ENCODE peak calls at places on chromosomes 13 and 19, in eight cellular contexts. D is stimulated activated CD4-positive, alpha-beta T cell treated with anti-CD3 and anti-CD28 coated beads, Interleukin-12 subunit alpha, Interleukin-12 subunit beta, amount 100 ng/mL, for 4 hours; M is hippocampal formation; B is NCI-H2081; T is neural crest cell; Y is activated CD4-positive, alpha-beta T cell treated with anti-CD3 and anti-CD28 coated beads for 48 hours; W is amniotic stem cell; G is sciatic nerve. O is an unnamed sample.

GRCh38 chr13:32538234-32538620 is 368 bp downstream of the N4BP2L2 start:
- DNase-seq in Y (no peak), B (no peak), M (no peak), D (peak; percentile 47), G (peak; percentile 67), W (no peak), T (peak; percentile 14), O (no peak)

GRCh38 chr19:28466107-28467045 is 746.6 kb downstream of the UQCRFS1 start:
- DNase-seq in D (peak; percentile 62), M (no peak), Y (peak; percentile 80), G (peak; percentile 80), W (no peak), B (no peak), T (peak; percentile 78), O (peak; percentile 32)

GRCh38 chr19:21468791-21469190 is 36.6 kb upstream of the ZNF429 start:
- DNase-seq in D (no peak), W (no peak), B (no peak), G (no peak), M (no peak), Y (no peak), T (no peak), O (no peak)

GRCh38 chr19:41244117-41244516 is 20.1 kb upstream of the HNRNPUL1 start:
- DNase-seq in M (no peak), Y (no peak), G (no peak), T (no peak), W (no peak), B (no peak), D (no peak), O (no peak)

GRCh38 chr19:3110126-3110825 is 16.1 kb downstream of the GNA11 start:
- DNase-seq in B (no peak), M (no peak), Y (no peak), W (no peak), D (no peak), T (no peak), G (no peak), O (no peak)

GRCh38 chr19:4877753-4878490 is 10.5 kb upstream of the PLIN3 start:
- DNase-seq in G (no peak), T (no peak), D (no peak), Y (no peak), B (no peak), M (peak; percentile 86), W (no peak), O (peak; percentile 91)

GRCh38 chr19:36573948-36574726 is 1.0 kb upstream of the ZNF529 start:
- DNase-seq in B (no peak), W (no peak), T (no peak), Y (no peak), M (no peak), D (no peak), G (no peak), O (no peak)

GRCh38 chr13:87274209-87274819 is 396.9 kb upstream of the SLITRK5 start:
- DNase-seq in W (no peak), D (no peak), Y (peak; percentile 39), T (peak; percentile 53), G (no peak), M (peak; percentile 14), B (peak; percentile 58), O (peak; percentile 40)

GRCh38 chr13:109611912-109612691 is 174.3 kb downstream of the IRS2 start:
- DNase-seq in T (no peak), B (no peak), M (no peak), Y (no peak), D (no peak), W (no peak), G (no peak), O (no peak)

GRCh38 chr13:77994166-77994565 is 75.5 kb upstream of the EDNRB start:
- DNase-seq in G (no peak), W (no peak), Y (no peak), B (no peak), D (no peak), M (no peak), T (no peak), O (no peak)

GRCh38 chr19:1247747-1248453 is 483 bp upstream of the MIDN start:
- DNase-seq in G (peak; percentile 86), W (no peak), D (peak; percentile 64), M (no peak), T (no peak), Y (peak; percentile 74), B (no peak), O (peak; percentile 51)

GRCh38 chr13:20828540-20829364 is 55.0 kb upstream of the EEF1AKMT1 start:
- DNase-seq in B (peak; percentile 47), M (peak; percentile 68), W (peak; percentile 46), D (no peak), T (peak; percentile 14), Y (peak; percentile 32), G (no peak), O (peak; percentile 83)

GRCh38 chr19:39209196-39209595 is 5.1 kb upstream of the SYCN start:
- DNase-seq in W (no peak), G (no peak), D (no peak), M (no peak), T (no peak), B (no peak), Y (no peak), O (no peak)

GRCh38 chr13:60370343-60370742 is 26.7 kb upstream of the TDRD3 start:
- DNase-seq in Y (peak; percentile 11), W (no peak), G (no peak), M (no peak), D (no peak), B (no peak), T (no peak), O (no peak)

GRCh38 chr19:52722062-52723005 is 12.5 kb downstream of the ZNF611 start:
- DNase-seq in B (no peak), D (no peak), Y (no peak), T (no peak), W (peak; percentile 77), G (no peak), M (no peak), O (no peak)

GRCh38 chr13:44591316-44591715 is 15.2 kb upstream of the TSC22D1 start:
- DNase-seq in Y (no peak), B (no peak), T (no peak), M (no peak), D (no peak), G (no peak), W (no peak), O (no peak)

GRCh38 chr19:38049105-38049649 is 142.2 kb downstream of the SIPA1L3 start:
- DNase-seq in B (no peak), W (no peak), Y (peak; percentile 64), T (no peak), D (peak; percentile 47), G (no peak), M (no peak), O (peak; percentile 15)

GRCh38 chr19:12365094-12365371 is 450 bp downstream of the ZNF442 start:
- DNase-seq in W (peak; percentile 12), T (no peak), G (no peak), D (no peak), M (no peak), B (no peak), Y (no peak), O (peak; percentile 7)

GRCh38 chr19:55702131-55702627 is 27.2 kb downstream of the EPN1 start:
- DNase-seq in M (no peak), Y (no peak), B (no peak), D (no peak), T (no peak), W (no peak), G (peak; percentile 39), O (no peak)

GRCh38 chr13:21336609-21337008 is 122.5 kb downstream of the ZDHHC20 start:
- DNase-seq in B (no peak), W (no peak), G (no peak), D (no peak), M (no peak), Y (no peak), T (no peak), O (no peak)

GRCh38 chr13:32175943-32176342 is 139.2 kb downstream of the ZAR1L start:
- DNase-seq in T (no peak), D (no peak), Y (no peak), G (no peak), M (no peak), B (no peak), W (no peak), O (no peak)

GRCh38 chr19:7366701-7367420 is 18.1 kb downstream of the ARHGEF18 start:
- DNase-seq in M (no peak), B (no peak), Y (peak; percentile 40), W (no peak), D (no peak), G (no peak), T (no peak), O (peak; percentile 9)

O was measured in pons.